ENCODE peak calls at places on chromosomes 4 and X, in nine cellular contexts. X is A673; R is activated CD4-positive, alpha-beta T cell treated with anti-CD3 and anti-CD28 coated beads, Interleukin-2, amount 10 ng/mL, durations not matched to agents 7 days and 5 days; E is stimulated activated CD8-positive, alpha-beta memory T cell treated with anti-CD3 and anti-CD28 coated beads, Interleukin-4, amount 100 ng/mL, for 24 hours; Q is substantia nigra; A is RCC 7860; I is activated CD8-positive, alpha-beta memory T cell treated with anti-CD3 and anti-CD28 coated beads, Interleukin-2, amount 50 U/mL, for 48 hours; W is mammary epithelial cell; D is NCI-H748 treated with DMSO at 0.1 percent for 48 hours. S is an unnamed sample.

GRCh38 chrX:150575415-150575814 is 7.0 kb downstream of the MTM1 start:
- DNase-seq in D (no peak), A (no peak), I (peak; percentile 65), Q (no peak), X (no peak), E (peak; percentile 14), W (peak; percentile 96), R (peak; percentile 16), S (no peak)

GRCh38 chr4:146458594-146458993 is 63.1 kb downstream of the SLC10A7 start:
- DNase-seq in X (no peak), D (no peak), A (no peak), I (no peak), Q (no peak), R (no peak), E (no peak), W (no peak), S (no peak)

GRCh38 chr4:156638332-156638731 is 333.3 kb downstream of the PDGFC start:
- DNase-seq in X (peak; percentile 31), W (no peak), E (no peak), Q (no peak), A (no peak), D (no peak), R (no peak), I (no peak), S (no peak)

GRCh38 chr4:33037464-33037863 is 2317.3 kb downstream of the PCDH7 start:
- DNase-seq in W (no peak), Q (no peak), E (no peak), A (no peak), R (no peak), X (no peak), I (no peak), D (peak; percentile 19), S (no peak)

GRCh38 chrX:39823848-39824247 is 273.9 kb downstream of the BCOR start:
- DNase-seq in Q (no peak), A (no peak), X (peak; percentile 22), W (no peak), D (no peak), I (no peak), R (no peak), E (no peak), S (no peak)

GRCh38 chrX:151694661-151695582 is at the start of gene PRRG3:
- DNase-seq in W (no peak), Q (no peak), D (no peak), R (no peak), X (no peak), I (no peak), A (no peak), E (no peak), S (no peak)

GRCh38 chr4:30881985-30882384 is 161.8 kb downstream of the PCDH7 start:
- DNase-seq in A (no peak), E (no peak), Q (no peak), W (no peak), X (no peak), I (no peak), D (no peak), R (no peak), S (no peak)

GRCh38 chr4:1216076-1216614 is 32.8 kb downstream of the CTBP1 start:
- DNase-seq in X (no peak), Q (no peak), E (no peak), I (no peak), A (no peak), R (no peak), W (no peak), D (no peak), S (no peak)

GRCh38 chrX:50905334-50905733 is 5.2 kb upstream of the BMP15 start:
- DNase-seq in Q (no peak), R (peak; percentile 6), W (peak; percentile 11), E (no peak), A (no peak), X (peak; percentile 11), I (no peak), D (no peak), S (no peak)

GRCh38 chrX:134604701-134605271 is 53.5 kb downstream of the PLAC1 start:
- DNase-seq in E (no peak), I (no peak), R (no peak), Q (no peak), W (peak; percentile 38), D (no peak), A (peak; percentile 32), X (peak; percentile 43), S (no peak)

GRCh38 chr4:70008771-70009170 is 13.0 kb downstream of the STATH start:
- DNase-seq in Q (no peak), I (no peak), E (no peak), D (no peak), W (no peak), X (no peak), R (no peak), A (no peak), S (no peak)

GRCh38 chr4:95728145-95728544 is 111.7 kb upstream of the PDHA2 start:
- DNase-seq in W (peak; percentile 86), A (peak; percentile 17), D (no peak), I (no peak), X (no peak), Q (no peak), E (no peak), R (no peak), S (no peak)

GRCh38 chrX:53429755-53430154 is 4.4 kb downstream of the HSD17B10 start:
- DNase-seq in Q (no peak), W (no peak), I (no peak), X (no peak), A (no peak), E (no peak), R (no peak), D (no peak), S (no peak)

GRCh38 chr4:122652379-122652778 is 31.5 kb upstream of the IL21 start:
- DNase-seq in A (no peak), X (peak; percentile 51), D (no peak), R (peak; percentile 67), E (peak; percentile 12), I (no peak), W (peak; percentile 30), Q (peak; percentile 33), S (peak; percentile 3)

GRCh38 chr4:164997324-164997723 is 19.9 kb upstream of the TRIM61 start:
- DNase-seq in Q (peak; percentile 6), R (no peak), X (peak; percentile 45), W (peak; percentile 38), E (no peak), I (no peak), D (peak; percentile 11), A (no peak), S (no peak)

GRCh38 chrX:20412871-20413486 is 146.3 kb upstream of the RPS6KA3 start:
- DNase-seq in D (no peak), W (no peak), R (peak; percentile 67), A (no peak), X (no peak), Q (no peak), E (peak; percentile 7), I (peak; percentile 51), S (peak; percentile 54)

GRCh38 chr4:141309864-141310263 is 89.2 kb downstream of the ZNF330 start:
- DNase-seq in W (no peak), Q (no peak), E (no peak), A (no peak), I (no peak), R (no peak), X (no peak), D (no peak), S (no peak)